ENCODE peak calls at places on chromosomes 4 and X, in four cellular contexts. D is endothelial cell of umbilical vein, K is GM12878, E is A549. L is an unnamed sample.

GRCh38 chr4:32087211-32087610 is 1367.0 kb downstream of the PCDH7 start:
- DNase-seq in D (no peak), K (no peak), E (no peak), L (no peak)

GRCh38 chr4:6769138-6769983 is 13.2 kb upstream of the KIAA0232 start:
- DNase-seq in D (no peak), K (no peak), E (no peak), L (no peak)

GRCh38 chr4:84750956-84751275 is 168.0 kb downstream of the CDS1 start:
- DNase-seq in D (no peak), K (no peak), E (no peak), L (no peak)

GRCh38 chrX:136584545-136584944 is 52.5 kb downstream of the VGLL1 start:
- DNase-seq in D (no peak), K (no peak), E (no peak), L (no peak)

GRCh38 chr4:43243433-43244116 is 351.1 kb downstream of the GRXCR1 start:
- DNase-seq in D (no peak), K (no peak), E (no peak), L (no peak)

GRCh38 chr4:54942735-54943134 is 182.7 kb downstream of the KDR start:
- DNase-seq in D (peak; percentile 72), K (no peak), E (no peak), L (no peak)

GRCh38 chr4:168433576-168433975 is 46.7 kb downstream of the DDX60L start:
- DNase-seq in D (peak; percentile 74), K (no peak), E (no peak), L (no peak)

GRCh38 chrX:69027181-69028005 is 137.9 kb downstream of the PJA1 start:
- DNase-seq in D (peak; percentile 55), K (no peak), E (peak; percentile 23), L (no peak)

GRCh38 chr4:156505341-156505955 is 466.2 kb downstream of the PDGFC start:
- DNase-seq in D (no peak), K (no peak), E (no peak), L (peak; percentile 76)

GRCh38 chrX:141467442-141467841 is 117.1 kb downstream of the SPANXA1 start:
- DNase-seq in D (peak; percentile 2), K (no peak), E (peak; percentile 35), L (no peak)

GRCh38 chr4:106450249-106450648 is 81.7 kb upstream of the GIMD1 start:
- DNase-seq in D (no peak), K (no peak), E (no peak), L (no peak)

GRCh38 chr4:6892190-6892908 is 17.3 kb upstream of the TBC1D14 start:
- DNase-seq in D (no peak), K (no peak), E (peak; percentile 86), L (peak; percentile 97)

GRCh38 chr4:181538435-181538834 is 704.8 kb upstream of the TENM3 start:
- DNase-seq in D (no peak), K (no peak), E (no peak), L (no peak)

GRCh38 chr4:20984011-20984836 is 284.0 kb downstream of the PACRGL start:
- DNase-seq in D (peak; percentile 38), K (no peak), E (no peak), L (no peak)

GRCh38 chr4:188665466-188665865 is 526.2 kb downstream of the TRIML1 start:
- DNase-seq in D (no peak), K (no peak), E (no peak), L (no peak)

DNA sequence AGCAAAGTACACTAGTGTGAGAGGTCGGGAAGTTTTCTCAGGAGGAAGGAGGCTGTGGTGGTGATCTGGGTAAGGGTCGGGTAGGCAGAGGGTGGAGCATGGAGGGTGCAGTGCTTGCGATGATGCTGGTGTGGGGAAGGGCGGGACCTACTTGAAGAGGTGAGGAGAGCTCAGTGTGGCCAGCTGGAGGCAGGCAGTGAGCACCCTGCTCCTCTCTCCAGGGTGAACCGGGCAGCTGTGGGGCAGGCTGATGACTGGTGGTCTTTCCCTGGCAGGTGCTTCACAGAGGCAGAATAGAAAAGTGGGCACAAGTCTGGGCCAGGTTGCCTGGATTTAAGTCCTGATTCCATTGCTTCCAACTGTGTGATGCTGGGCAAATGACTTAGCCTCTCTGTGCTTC is 73.0 kb downstream of the NSUN7 start:
- DNase-seq in D (no peak), K (no peak), E (no peak), L (no peak)
- TF ChIP-seq MYC in D (no peak), K (no peak), E (no peak), L (no peak)

GRCh38 chr4:160136021-160136420 is 1033.1 kb downstream of the RAPGEF2 start:
- DNase-seq in D (no peak), K (no peak), E (peak; percentile 14), L (no peak)
- TF ChIP-seq MYC in D (no peak), K (no peak), E (no peak), L (no peak)

GRCh38 chr4:89497517-89498308 is 190.1 kb upstream of the GPRIN3 start:
- DNase-seq in D (peak; percentile 94), K (no peak), E (peak; percentile 19), L (no peak)
- TF ChIP-seq MYC in D (no peak), K (no peak), E (no peak), L (no peak)

GRCh38 chrX:139967300-139967699 is 2.0 kb upstream of the CXorf66 start:
- DNase-seq in D (no peak), K (no peak), E (peak; percentile 32), L (peak; percentile 11)
- TF ChIP-seq MYC in D (no peak), K (no peak), E (no peak), L (no peak)

DNA sequence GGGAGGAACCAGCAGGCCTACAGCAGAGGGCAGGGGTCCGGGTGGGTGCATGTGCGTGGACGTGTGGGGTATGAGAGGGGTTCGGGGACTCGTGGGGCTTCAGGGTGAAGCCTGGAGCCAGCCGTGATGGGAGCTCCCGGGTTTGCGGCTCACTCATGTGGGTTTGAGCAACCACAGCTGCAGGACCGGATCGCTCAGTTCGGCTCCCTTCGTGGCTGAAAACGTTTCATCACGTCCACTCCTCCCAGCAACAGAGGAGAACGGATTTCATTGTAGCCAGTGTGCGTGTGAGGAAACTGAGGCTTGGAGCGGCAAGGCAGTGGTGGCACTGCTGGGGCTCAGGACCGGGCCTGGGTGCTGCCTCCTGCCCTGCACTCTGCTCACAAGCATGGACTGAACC is 10.6 kb downstream of the BGN start:
- DNase-seq in D (no peak), K (no peak), E (no peak), L (no peak)
- TF ChIP-seq MYC in D (no peak), K (no peak), E (no peak), L (no peak)

GRCh38 chr4:8044699-8045098 is 105.0 kb upstream of the AFAP1 start:
- DNase-seq in D (no peak), K (no peak), E (no peak), L (no peak)
- TF ChIP-seq MYC in D (no peak), K (no peak), E (no peak), L (no peak)

GRCh38 chr4:175394213-175394612 is 417.9 kb downstream of the GPM6A start:
- DNase-seq in D (no peak), K (no peak), E (no peak), L (no peak)
- TF ChIP-seq MYC in D (no peak), K (no peak), E (no peak), L (no peak)

DNA sequence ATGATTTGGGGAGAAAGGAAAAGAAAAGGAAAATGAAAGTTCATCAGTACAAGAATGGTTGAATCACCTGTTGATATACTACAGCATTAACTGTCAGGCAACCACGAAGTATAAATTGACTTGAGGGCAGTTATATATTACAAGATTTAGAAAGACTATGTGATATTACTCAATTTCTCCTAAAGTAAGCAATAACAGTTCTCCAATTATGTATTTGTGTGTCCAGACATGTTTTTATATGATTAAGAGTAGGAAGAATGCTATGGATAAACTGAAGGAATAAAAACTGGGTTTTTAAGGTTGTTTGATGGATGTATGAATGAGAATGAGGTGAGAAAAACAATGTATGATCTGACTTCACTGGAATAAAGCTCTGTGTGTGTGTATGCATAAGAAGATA is 2234.4 kb downstream of the ARAP2 start:
- DNase-seq in D (no peak), K (no peak), E (no peak), L (no peak)
- TF ChIP-seq MYC in D (no peak), K (no peak), E (no peak), L (no peak)

L was measured in NB4.